ENCODE peak calls at places on chromosomes 16 and 17, in four cellular contexts. One of them, this sample, is unnamed.

GRCh38 chr17:82937411-82938371 is 97.9 kb upstream of the ZNF750 start:
- DNase-seq in kidney: peak; percentile 70
- DNase-seq in gastrocnemius medialis: peak; percentile 1
- DNase-seq in testis: no peak
- DNase-seq in this sample: peak; percentile 31

GRCh38 chr16:81626181-81626674 is 152.9 kb upstream of the PLCG2 start:
- DNase-seq in testis: no peak
- DNase-seq in kidney: no peak
- DNase-seq in gastrocnemius medialis: no peak
- DNase-seq in this sample: no peak

GRCh38 chr16:86895609-86896008 is 317.3 kb downstream of the FOXL1 start:
- DNase-seq in gastrocnemius medialis: no peak
- DNase-seq in testis: no peak
- DNase-seq in kidney: no peak
- DNase-seq in this sample: no peak

GRCh38 chr16:35102780-35103403 is 1643.5 kb downstream of the TP53TG3F start:
- DNase-seq in testis: peak; percentile 75
- DNase-seq in gastrocnemius medialis: no peak
- DNase-seq in kidney: no peak
- DNase-seq in this sample: no peak

GRCh38 chr17:74531231-74531761 is at the start of gene CD300LB:
- DNase-seq in kidney: no peak
- DNase-seq in gastrocnemius medialis: no peak
- DNase-seq in testis: no peak
- DNase-seq in this sample: no peak

GRCh38 chr16:72128701-72129100 is 35.1 kb downstream of the DHX38 start:
- DNase-seq in kidney: no peak
- DNase-seq in gastrocnemius medialis: no peak
- DNase-seq in testis: no peak
- DNase-seq in this sample: no peak

GRCh38 chr17:32929288-32929574 is 1.3 kb downstream of the TMEM98 start:
- DNase-seq in kidney: no peak
- DNase-seq in gastrocnemius medialis: no peak
- DNase-seq in testis: peak; percentile 30
- DNase-seq in this sample: no peak

GRCh38 chr17:10309003-10309974 is 63.5 kb downstream of the MYH13 start:
- DNase-seq in gastrocnemius medialis: no peak
- DNase-seq in testis: no peak
- DNase-seq in kidney: no peak
- DNase-seq in this sample: no peak

GRCh38 chr16:24013054-24013636 is 177.4 kb downstream of the PRKCB start:
- DNase-seq in gastrocnemius medialis: no peak
- DNase-seq in testis: no peak
- DNase-seq in kidney: no peak
- DNase-seq in this sample: no peak

GRCh38 chr17:74527081-74527480 is 4.2 kb downstream of the CD300LB start:
- DNase-seq in testis: no peak
- DNase-seq in gastrocnemius medialis: no peak
- DNase-seq in kidney: no peak
- DNase-seq in this sample: no peak

GRCh38 chr16:48536600-48537200 is 73.3 kb downstream of the N4BP1 start:
- DNase-seq in gastrocnemius medialis: no peak
- DNase-seq in testis: no peak
- DNase-seq in kidney: peak; percentile 35
- DNase-seq in this sample: no peak

GRCh38 chr17:72937687-72938086 is 154.8 kb downstream of the SLC39A11 start:
- DNase-seq in gastrocnemius medialis: no peak
- DNase-seq in testis: no peak
- DNase-seq in kidney: no peak
- DNase-seq in this sample: no peak

GRCh38 chr17:48486557-48486956 is 44.3 kb downstream of the HOXB1 start:
- DNase-seq in gastrocnemius medialis: no peak
- DNase-seq in kidney: peak; percentile 78
- DNase-seq in testis: no peak
- DNase-seq in this sample: no peak

GRCh38 chr17:30920282-30920681 is 1.5 kb upstream of the ADAP2 start:
- DNase-seq in kidney: no peak
- DNase-seq in testis: no peak
- DNase-seq in gastrocnemius medialis: no peak
- DNase-seq in this sample: no peak

GRCh38 chr16:30658731-30659506 is 688 bp downstream of the FBRS start:
- DNase-seq in testis: peak; percentile 95
- DNase-seq in gastrocnemius medialis: peak; percentile 94
- DNase-seq in kidney: peak; percentile 96
- DNase-seq in this sample: peak; percentile 89

GRCh38 chr16:11307639-11308492 is 26.7 kb upstream of the PRM1 start:
- DNase-seq in gastrocnemius medialis: no peak
- DNase-seq in kidney: no peak
- DNase-seq in testis: no peak
- DNase-seq in this sample: no peak

GRCh38 chr16:1823821-1824220 is 2.8 kb downstream of the HAGH start:
- DNase-seq in gastrocnemius medialis: no peak
- DNase-seq in kidney: no peak
- DNase-seq in testis: peak; percentile 83
- DNase-seq in this sample: no peak

GRCh38 chr16:88681084-88681680 is 5.1 kb downstream of the SNAI3 start:
- DNase-seq in testis: no peak
- DNase-seq in gastrocnemius medialis: no peak
- DNase-seq in kidney: peak; percentile 77
- DNase-seq in this sample: no peak

GRCh38 chr17:7502987-7503386 is 18.8 kb downstream of the POLR2A start:
- DNase-seq in kidney: no peak
- DNase-seq in gastrocnemius medialis: no peak
- DNase-seq in testis: no peak
- DNase-seq in this sample: no peak

GRCh38 chr17:15083225-15083624 is 181.9 kb downstream of the PMP22 start:
- DNase-seq in testis: no peak
- DNase-seq in kidney: no peak
- DNase-seq in gastrocnemius medialis: no peak
- DNase-seq in this sample: no peak

GRCh38 chr17:64063766-64064224 is 43.4 kb upstream of the ICAM2 start:
- DNase-seq in kidney: peak; percentile 83
- DNase-seq in testis: no peak
- DNase-seq in gastrocnemius medialis: no peak
- DNase-seq in this sample: peak; percentile 57

GRCh38 chr17:30950189-30950588 is 20.6 kb upstream of the RNF135 start:
- DNase-seq in testis: no peak
- DNase-seq in kidney: no peak
- DNase-seq in gastrocnemius medialis: no peak
- DNase-seq in this sample: no peak

GRCh38 chr17:74439691-74440567 is 8.0 kb downstream of the GPRC5C start:
- DNase-seq in kidney: no peak
- DNase-seq in testis: no peak
- DNase-seq in gastrocnemius medialis: no peak
- DNase-seq in this sample: no peak

GRCh38 chr16:66950971-66951790 is 9.9 kb upstream of the CES3 start:
- DNase-seq in kidney: no peak
- DNase-seq in gastrocnemius medialis: peak; percentile 65
- DNase-seq in testis: no peak
- DNase-seq in this sample: no peak

GRCh38 chr16:9116141-9116540 is 24.7 kb downstream of the HAPSTR1 start:
- DNase-seq in kidney: no peak
- DNase-seq in testis: no peak
- DNase-seq in gastrocnemius medialis: no peak
- DNase-seq in this sample: no peak
- H3K36me3 ChIP-seq in kidney: peaks cover 9% of the 10 kb centered on the region
- H3K36me3 ChIP-seq in testis: no peaks in the 10 kb centered on the region
- H3K36me3 ChIP-seq in gastrocnemius medialis: no peaks in the 10 kb centered on the region
- H3K36me3 ChIP-seq in this sample: no peaks in the 10 kb centered on the region

DNA sequence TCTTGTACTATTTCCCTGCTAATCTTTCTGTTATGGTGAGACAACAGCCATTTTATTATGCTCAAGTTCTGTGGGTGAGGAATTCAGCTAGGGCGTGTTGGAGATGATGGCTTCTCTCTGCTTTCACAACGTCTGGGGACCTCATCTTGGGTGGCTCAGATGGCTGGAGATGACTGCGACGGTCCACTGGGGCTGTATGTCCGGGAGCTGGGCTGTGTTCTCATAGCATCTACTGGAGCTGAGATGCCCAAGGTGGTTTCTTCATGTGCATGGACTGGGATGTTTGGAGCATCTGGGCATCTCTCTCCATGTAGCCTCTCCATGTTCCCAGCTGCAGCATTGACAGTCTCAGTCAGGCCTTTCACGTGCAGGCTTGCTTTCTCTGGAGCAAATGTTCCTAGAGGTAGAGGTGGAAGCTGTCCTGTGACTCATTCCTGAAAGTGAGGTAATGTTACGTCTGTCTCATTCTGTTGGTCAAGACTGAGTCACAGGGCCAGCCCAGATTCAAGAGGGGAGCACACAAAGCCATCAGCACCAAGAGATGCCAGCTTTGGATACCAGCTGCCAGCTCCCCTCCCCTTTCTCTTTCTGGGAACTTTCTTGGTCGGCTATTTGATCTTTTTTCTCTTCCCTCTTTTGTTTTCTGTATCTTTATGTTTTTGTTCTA is 96.2 kb downstream of the RAP1GAP2 start:
- DNase-seq in testis: no peak
- DNase-seq in gastrocnemius medialis: no peak
- DNase-seq in kidney: no peak
- DNase-seq in this sample: no peak
- H3K36me3 ChIP-seq in testis: no peaks in the 10 kb centered on the region
- H3K36me3 ChIP-seq in gastrocnemius medialis: no peaks in the 10 kb centered on the region
- H3K36me3 ChIP-seq in kidney: no peaks in the 10 kb centered on the region
- H3K36me3 ChIP-seq in this sample: no peaks in the 10 kb centered on the region

DNA sequence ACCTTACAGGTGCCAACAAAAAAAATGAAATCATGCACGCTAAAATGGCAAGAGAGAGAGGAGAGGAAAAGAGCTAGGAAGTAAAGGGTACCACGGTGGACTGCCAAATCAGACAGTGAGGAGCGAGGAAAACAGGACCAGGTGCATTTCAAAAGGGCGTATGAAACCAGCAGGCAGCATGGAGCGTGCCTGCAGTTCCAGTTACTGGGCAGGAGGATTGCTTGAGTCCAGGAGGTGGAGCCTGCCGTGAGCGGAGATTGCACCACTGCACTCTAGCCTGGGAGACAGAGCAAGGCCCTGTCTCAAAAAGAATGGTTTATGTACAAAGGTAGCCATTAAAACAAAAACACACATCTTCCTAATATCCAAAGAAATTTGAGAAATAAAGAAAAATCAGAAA is 16.4 kb downstream of the USP36 start:
- DNase-seq in kidney: no peak
- DNase-seq in gastrocnemius medialis: no peak
- DNase-seq in testis: no peak
- DNase-seq in this sample: no peak
- H3K36me3 ChIP-seq in kidney: peaks cover 38% of the 10 kb centered on the region
- H3K36me3 ChIP-seq in gastrocnemius medialis: no peaks in the 10 kb centered on the region
- H3K36me3 ChIP-seq in testis: no peaks in the 10 kb centered on the region
- H3K36me3 ChIP-seq in this sample: no peaks in the 10 kb centered on the region

DNA sequence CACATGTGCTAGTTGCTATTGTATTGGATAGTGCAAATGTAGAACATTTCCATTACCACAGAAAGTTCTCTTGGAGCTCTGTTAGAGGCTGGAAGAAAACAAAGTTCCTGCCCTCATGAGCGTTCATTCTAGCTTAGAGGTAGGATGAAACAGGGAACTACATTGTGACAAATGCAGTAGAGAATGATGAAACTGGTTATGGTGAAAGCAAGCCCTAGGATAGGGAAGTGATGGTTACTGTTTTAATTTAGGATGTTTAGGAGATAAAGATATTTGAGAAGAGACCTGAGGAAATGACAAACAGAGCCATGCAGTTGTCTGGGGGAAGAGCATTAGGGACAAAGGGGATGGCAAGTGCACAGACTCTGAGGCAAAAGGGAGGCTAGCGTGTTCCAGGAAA is 50.7 kb downstream of the AATF start:
- DNase-seq in kidney: no peak
- DNase-seq in testis: no peak
- DNase-seq in gastrocnemius medialis: no peak
- DNase-seq in this sample: no peak
- H3K36me3 ChIP-seq in kidney: peaks cover 11% of the 10 kb centered on the region
- H3K36me3 ChIP-seq in testis: no peaks in the 10 kb centered on the region
- H3K36me3 ChIP-seq in gastrocnemius medialis: no peaks in the 10 kb centered on the region
- H3K36me3 ChIP-seq in this sample: no peaks in the 10 kb centered on the region

GRCh38 chr17:81844887-81845286 is 10.0 kb upstream of the PPP1R27 start:
- DNase-seq in kidney: no peak
- DNase-seq in gastrocnemius medialis: no peak
- DNase-seq in testis: no peak
- DNase-seq in this sample: no peak

GRCh38 chr17:81843713-81844326 is 9.0 kb upstream of the PPP1R27 start:
- DNase-seq in testis: no peak
- DNase-seq in gastrocnemius medialis: no peak
- DNase-seq in kidney: no peak
- DNase-seq in this sample: no peak

GRCh38 chr17:81842725-81843504 is 8.1 kb upstream of the PPP1R27 start:
- DNase-seq in testis: no peak
- DNase-seq in kidney: peak; percentile 75
- DNase-seq in gastrocnemius medialis: no peak
- DNase-seq in this sample: peak; percentile 73

GRCh38 chr17:81845361-81845760 is 10.5 kb upstream of the PPP1R27 start:
- DNase-seq in kidney: no peak
- DNase-seq in testis: no peak
- DNase-seq in gastrocnemius medialis: no peak
- DNase-seq in this sample: no peak

GRCh38 chr17:81844327-81844851 is 9.5 kb upstream of the PPP1R27 start:
- DNase-seq in testis: no peak
- DNase-seq in kidney: no peak
- DNase-seq in gastrocnemius medialis: no peak
- DNase-seq in this sample: no peak
- H3K36me3 ChIP-seq in testis: no peaks in the 10 kb centered on the region
- H3K36me3 ChIP-seq in kidney: peaks cover 12% of the 10 kb centered on the region
- H3K36me3 ChIP-seq in gastrocnemius medialis: no peaks in the 10 kb centered on the region
- H3K36me3 ChIP-seq in this sample: no peaks in the 10 kb centered on the region

GRCh38 chr17:39988206-39988810 is 7.7 kb downstream of the PSMD3 start:
- DNase-seq in testis: no peak
- DNase-seq in kidney: no peak
- DNase-seq in gastrocnemius medialis: no peak
- DNase-seq in this sample: no peak
- H3K36me3 ChIP-seq in testis: peaks cover 5% of the 10 kb centered on the region
- H3K36me3 ChIP-seq in kidney: peaks cover 72% of the 10 kb centered on the region
- H3K36me3 ChIP-seq in gastrocnemius medialis: no peaks in the 10 kb centered on the region
- H3K36me3 ChIP-seq in this sample: peaks cover 7% of the 10 kb centered on the region

DNA sequence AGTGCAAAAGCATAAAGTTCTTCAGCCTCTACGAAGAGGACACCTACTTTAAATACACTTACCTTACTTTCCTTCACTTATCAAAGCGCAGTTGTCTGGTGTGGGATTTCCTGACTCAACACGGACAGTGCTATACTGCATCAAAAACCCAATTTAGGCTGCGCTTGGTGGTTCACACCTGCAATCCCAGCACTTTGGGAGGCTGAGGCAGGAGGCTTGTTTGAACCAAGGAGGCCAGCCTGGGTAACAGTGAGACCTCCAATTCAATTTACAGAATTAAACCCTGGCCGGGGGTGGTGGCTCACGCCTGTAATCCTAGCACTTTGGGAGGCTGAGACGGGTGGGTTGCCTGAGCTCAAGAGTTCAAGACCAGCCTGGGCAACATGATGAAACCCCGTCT is 4.1 kb downstream of the JMJD6 start:
- DNase-seq in testis: peak; percentile 11
- DNase-seq in gastrocnemius medialis: no peak
- DNase-seq in kidney: no peak
- DNase-seq in this sample: no peak
- H3K36me3 ChIP-seq in testis: no peaks in the 10 kb centered on the region
- H3K36me3 ChIP-seq in gastrocnemius medialis: peaks cover 1% of the 10 kb centered on the region
- H3K36me3 ChIP-seq in kidney: peaks cover 36% of the 10 kb centered on the region
- H3K36me3 ChIP-seq in this sample: no peaks in the 10 kb centered on the region

This sample was measured in ovary.